ENCODE peak calls at places on chromosomes 7 and 10, in ten cellular contexts. G, I, Y, B, Z, H, N, J, T and V are unnamed samples.

GRCh38 chr7:150931199-150931869 is 46.8 kb downstream of the KCNH2 start:
- DNase-seq in G (no peak), I (no peak), Y (no peak), B (no peak), Z (no peak), H (no peak), N (no peak), J (no peak), T (no peak), V (no peak)

GRCh38 chr10:15719899-15720634 is at the start of gene ITGA8:
- DNase-seq in G (no peak), I (no peak), Y (no peak), B (no peak), Z (no peak), H (peak), N (no peak), J (no peak), T (no peak), V (no peak)

GRCh38 chr10:91219371-91220193 is 881 bp upstream of the PCGF5 start:
- DNase-seq in G (no peak), I (no peak), Y (no peak), B (no peak), Z (no peak), H (no peak), N (no peak), J (no peak), T (no peak), V (no peak)

GRCh38 chr7:42574693-42575084 is 337.2 kb downstream of the C7orf25 start:
- DNase-seq in G (no peak), I (no peak), Y (no peak), B (no peak), Z (no peak), H (peak), N (no peak), J (no peak), T (no peak), V (no peak)

GRCh38 chr10:61941202-61941651 is 39.7 kb downstream of the ARID5B start:
- DNase-seq in G (no peak), I (no peak), Y (no peak), B (no peak), Z (no peak), H (no peak), N (no peak), J (no peak), T (no peak), V (no peak)

GRCh38 chr10:42488416-42488815 is 150.0 kb downstream of the ZNF33B start:
- DNase-seq in G (peak), I (no peak), Y (no peak), B (no peak), Z (peak), H (peak), N (no peak), J (no peak), T (no peak), V (no peak)

GRCh38 chr10:58998924-58999713 is 177.3 kb upstream of the PHYHIPL start:
- DNase-seq in G (no peak), I (peak), Y (no peak), B (no peak), Z (no peak), H (no peak), N (peak), J (peak), T (no peak), V (no peak)

GRCh38 chr7:148714498-148714897 is 15.8 kb downstream of the CUL1 start:
- DNase-seq in G (no peak), I (no peak), Y (no peak), B (no peak), Z (no peak), H (no peak), N (no peak), J (no peak), T (no peak), V (no peak)

GRCh38 chr7:104267701-104268368 is 60.0 kb upstream of the ORC5 start:
- DNase-seq in G (peak), I (no peak), Y (no peak), B (no peak), Z (no peak), H (peak), N (no peak), J (no peak), T (no peak), V (no peak)

GRCh38 chr7:111682576-111683372 is 120.5 kb upstream of the IMMP2L start:
- DNase-seq in G (no peak), I (no peak), Y (no peak), B (no peak), Z (no peak), H (peak), N (no peak), J (no peak), T (no peak), V (no peak)

GRCh38 chr7:70597071-70597470 is 534.9 kb upstream of the GALNT17 start:
- DNase-seq in G (no peak), I (no peak), Y (no peak), B (no peak), Z (no peak), H (no peak), N (no peak), J (no peak), T (no peak), V (no peak)

GRCh38 chr7:26858735-26859134 is 5.7 kb downstream of the SKAP2 start:
- DNase-seq in G (peak), I (no peak), Y (no peak), B (no peak), Z (no peak), H (no peak), N (no peak), J (no peak), T (no peak), V (no peak)

GRCh38 chr7:106050002-106050742 is 61.9 kb downstream of the SYPL1 start:
- DNase-seq in G (no peak), I (no peak), Y (no peak), B (no peak), Z (no peak), H (peak), N (no peak), J (no peak), T (peak), V (no peak)

GRCh38 chr7:42010751-42011150 is 226.3 kb downstream of the GLI3 start:
- DNase-seq in G (no peak), I (no peak), Y (no peak), B (no peak), Z (no peak), H (no peak), N (no peak), J (no peak), T (no peak), V (no peak)

GRCh38 chr7:104272767-104273384 is 55.5 kb upstream of the LHFPL3 start:
- DNase-seq in G (peak), I (no peak), Y (no peak), B (no peak), Z (no peak), H (peak), N (no peak), J (no peak), T (no peak), V (no peak)

GRCh38 chr7:23184709-23185354 is 3.0 kb downstream of the NUP42 start:
- DNase-seq in G (peak), I (peak), Y (no peak), B (peak), Z (peak), H (peak), N (peak), J (no peak), T (peak), V (no peak)

GRCh38 chr7:122975341-122975740 is 20.2 kb downstream of the TAS2R16 start:
- DNase-seq in G (peak), I (no peak), Y (no peak), B (no peak), Z (no peak), H (peak), N (no peak), J (no peak), T (peak), V (no peak)

GRCh38 chr7:158357898-158358821 is 229.5 kb downstream of the PTPRN2 start:
- DNase-seq in G (no peak), I (no peak), Y (no peak), B (no peak), Z (no peak), H (no peak), N (no peak), J (no peak), T (no peak), V (no peak)

GRCh38 chr7:149845257-149845980 is 7.2 kb downstream of the ZNF862 start:
- DNase-seq in G (no peak), I (no peak), Y (no peak), B (no peak), Z (no peak), H (no peak), N (no peak), J (no peak), T (no peak), V (no peak)

GRCh38 chr10:103066141-103067098 is 126.7 kb downstream of the NT5C2 start:
- DNase-seq in G (no peak), I (no peak), Y (no peak), B (no peak), Z (no peak), H (no peak), N (no peak), J (no peak), T (no peak), V (no peak)

GRCh38 chr10:63707254-63707910 is 186.2 kb downstream of the REEP3 start:
- DNase-seq in G (peak), I (no peak), Y (no peak), B (peak), Z (peak), H (peak), N (no peak), J (peak), T (peak), V (peak)

GRCh38 chr7:107253599-107253998 is 84.8 kb downstream of the HBP1 start:
- DNase-seq in G (no peak), I (no peak), Y (no peak), B (no peak), Z (no peak), H (no peak), N (no peak), J (no peak), T (no peak), V (no peak)

GRCh38 chr7:55132890-55133551 is 114.2 kb downstream of the EGFR start:
- DNase-seq in G (peak), I (no peak), Y (no peak), B (no peak), Z (peak), H (peak), N (peak), J (peak), T (peak), V (no peak)

GRCh38 chr10:550665-551460 is 138.6 kb downstream of the DIP2C start:
- DNase-seq in G (no peak), I (no peak), Y (no peak), B (no peak), Z (no peak), H (no peak), N (no peak), J (no peak), T (no peak), V (no peak)

GRCh38 chr10:104323085-104323484 is 15.2 kb downstream of the ITPRIP start:
- DNase-seq in G (no peak), I (no peak), Y (no peak), B (no peak), Z (no peak), H (no peak), N (peak), J (no peak), T (no peak), V (no peak)

GRCh38 chr7:48140001-48140681 is 31.1 kb upstream of the ABCA13 start:
- DNase-seq in G (peak), I (no peak), Y (no peak), B (no peak), Z (peak), H (peak), N (no peak), J (no peak), T (peak), V (no peak)

GRCh38 chr7:40676220-40676619 is 541.4 kb downstream of the SUGCT start:
- DNase-seq in G (no peak), I (no peak), Y (no peak), B (no peak), Z (no peak), H (peak), N (no peak), J (no peak), T (no peak), V (no peak)